ENCODE peak calls at places on chromosomes 2 and 18, in five cellular contexts. P is HTR-8/SVneo, Y is right cardiac atrium, A is SJSA1, K is KG1. U is an unnamed sample.

GRCh38 chr2:109081374-109081773 is 47.6 kb upstream of the SH3RF3 start:
- DNase-seq in K (no peak), A (no peak), P (no peak), Y (no peak), U (no peak)

GRCh38 chr2:222842517-222843174 is 18.2 kb upstream of the ACSL3 start:
- DNase-seq in K (peak), A (no peak), Y (no peak), P (no peak), U (no peak)

GRCh38 chr2:241862093-241862492 is 3.4 kb upstream of the PDCD1 start:
- DNase-seq in P (no peak), K (no peak), Y (peak), A (no peak), U (no peak)

GRCh38 chr2:225510794-225511193 is 111.3 kb downstream of the NYAP2 start:
- DNase-seq in Y (no peak), K (no peak), P (no peak), A (no peak), U (no peak)

GRCh38 chr2:50178050-50178449 is 853.9 kb downstream of the NRXN1 start:
- DNase-seq in P (no peak), K (no peak), Y (no peak), A (no peak), U (no peak)

GRCh38 chr2:113198790-113199612 is 25.2 kb downstream of the PSD4 start:
- DNase-seq in A (peak), P (peak), K (no peak), Y (peak), U (peak)

GRCh38 chr2:74037379-74037860 is 52.7 kb downstream of the TET3 start:
- DNase-seq in P (no peak), K (peak), Y (no peak), A (no peak), U (no peak)

GRCh38 chr2:98948956-98949739 is 13.1 kb upstream of the CRACDL start:
- DNase-seq in P (no peak), K (no peak), Y (no peak), A (no peak), U (no peak)

GRCh38 chr18:61832858-61833257 is 59.9 kb downstream of the RNF152 start:
- DNase-seq in P (no peak), K (no peak), Y (no peak), A (no peak), U (no peak)

GRCh38 chr2:214630402-214631035 is 179.0 kb downstream of the BARD1 start:
- DNase-seq in Y (no peak), P (no peak), K (no peak), A (no peak), U (no peak)

GRCh38 chr2:239697765-239698164 is 296.9 kb upstream of the HDAC4 start:
- DNase-seq in P (no peak), A (peak), K (no peak), Y (no peak), U (no peak)

GRCh38 chr2:95266781-95267430 is 7.3 kb upstream of the PROM2 start:
- DNase-seq in K (no peak), P (no peak), Y (no peak), A (peak), U (no peak)

GRCh38 chr2:143600136-143600535 is 470.9 kb downstream of the ARHGAP15 start:
- DNase-seq in P (no peak), Y (no peak), K (no peak), A (no peak), U (no peak)

GRCh38 chr2:224983719-224984388 is 58.4 kb downstream of the DOCK10 start:
- DNase-seq in P (no peak), K (no peak), Y (peak), A (no peak), U (no peak)

GRCh38 chr18:48155856-48156255 is 225.4 kb upstream of the SMAD2 start:
- DNase-seq in A (no peak), Y (no peak), K (no peak), P (no peak), U (no peak)

GRCh38 chr2:62042944-62043343 is 137.5 kb downstream of the COMMD1 start:
- DNase-seq in Y (no peak), P (no peak), A (no peak), K (no peak), U (no peak)

GRCh38 chr2:63663013-63663864 is 74.5 kb downstream of the MDH1 start:
- DNase-seq in K (no peak), P (no peak), Y (no peak), A (no peak), U (no peak)

GRCh38 chr18:48827321-48828200 is 123.2 kb downstream of the SMAD7 start:
- DNase-seq in A (peak), P (no peak), Y (peak), K (no peak), U (no peak)

GRCh38 chr2:37576831-37577230 is 94.6 kb downstream of the CDC42EP3 start:
- DNase-seq in K (no peak), P (no peak), Y (no peak), A (no peak), U (no peak)

GRCh38 chr2:240602266-240603050 is 15.9 kb downstream of the CAPN10 start:
- DNase-seq in P (no peak), K (no peak), A (no peak), Y (peak), U (no peak)

GRCh38 chr2:160977376-160977775 is 182.9 kb upstream of the TANK start:
- DNase-seq in K (no peak), Y (no peak), P (no peak), A (no peak), U (no peak)

GRCh38 chr2:205133544-205133943 is 548.8 kb upstream of the NRP2 start:
- DNase-seq in A (no peak), P (no peak), Y (peak), K (no peak), U (no peak)

GRCh38 chr18:22710628-22711380 is 222.3 kb upstream of the RBBP8 start:
- DNase-seq in Y (peak), P (peak), A (peak), K (no peak), U (no peak)

GRCh38 chr2:4992226-4992625 is 700.0 kb upstream of the SOX11 start:
- DNase-seq in A (no peak), P (no peak), Y (no peak), K (no peak), U (no peak)

GRCh38 chr2:38462121-38462634 is 85.1 kb upstream of the ATL2 start:
- DNase-seq in A (no peak), Y (no peak), K (no peak), P (peak), U (no peak)

GRCh38 chr2:72788756-72789155 is 37.1 kb downstream of the EXOC6B start:
- DNase-seq in P (no peak), Y (no peak), A (no peak), K (no peak), U (no peak)

GRCh38 chr18:9231852-9232476 is 95.4 kb downstream of the ANKRD12 start:
- DNase-seq in P (no peak), A (no peak), K (no peak), Y (no peak), U (no peak)

GRCh38 chr2:160477032-160477431 is 16.6 kb downstream of the RBMS1 start:
- DNase-seq in A (peak), K (no peak), P (no peak), Y (no peak), U (no peak)

GRCh38 chr2:154375625-154376020 is 322.9 kb upstream of the KCNJ3 start:
- DNase-seq in K (no peak), P (peak), Y (no peak), A (no peak), U (no peak)

GRCh38 chr2:73279852-73280251 is 4.4 kb downstream of the FBXO41 start:
- DNase-seq in A (no peak), Y (no peak), K (no peak), P (no peak), U (no peak)

GRCh38 chr2:170307052-170307451 is 129.1 kb downstream of the MYO3B start:
- DNase-seq in Y (no peak), K (no peak), A (no peak), P (no peak), U (no peak)

GRCh38 chr2:212441821-212442220 is 96.8 kb downstream of the ERBB4 start:
- DNase-seq in A (no peak), K (no peak), P (no peak), Y (no peak), U (no peak)

GRCh38 chr2:196336715-196337617 is 165.6 kb upstream of the STK17B start:
- DNase-seq in K (no peak), Y (no peak), A (no peak), P (no peak), U (peak)

GRCh38 chr2:39778775-39779751 is at the start of gene THUMPD2:
- DNase-seq in Y (peak), P (peak), A (peak), K (peak), U (peak)

GRCh38 chr2:38743672-38744398 is 7.3 kb downstream of the SRSF7 start:
- DNase-seq in Y (no peak), K (no peak), A (no peak), P (no peak), U (no peak)

GRCh38 chr2:219218279-219219112 is at the start of gene ABCB6:
- DNase-seq in P (peak), K (no peak), A (peak), Y (peak), U (peak)

U was measured in NCI-H1048.